ENCODE peak calls at places on chromosome 6, in four cellular contexts. N is A549, V is GM23338, Y is HepG2. T is an unnamed sample.

GRCh38 chr6:37155394-37156312 is 14.3 kb upstream of the PIM1 start:
- DNase-seq in N (no peak), V (no peak), Y (no peak), T (peak; percentile 56)

GRCh38 chr6:37036146-37036545 is 30.7 kb downstream of the FGD2 start:
- DNase-seq in N (no peak), V (peak; percentile 50), Y (no peak), T (no peak)

GRCh38 chr6:10478187-10479040 is 42.7 kb upstream of the GCNT2 start:
- DNase-seq in N (peak; percentile 54), V (peak; percentile 85), Y (peak; percentile 58), T (peak; percentile 64)

GRCh38 chr6:1491025-1491424 is 101.6 kb downstream of the FOXF2 start:
- DNase-seq in N (no peak), V (no peak), Y (no peak), T (no peak)

GRCh38 chr6:7269816-7270215 is 43.2 kb downstream of the SSR1 start:
- DNase-seq in N (no peak), V (no peak), Y (no peak), T (no peak)

GRCh38 chr6:159960485-159960884 is 8.4 kb upstream of the IGF2R start:
- DNase-seq in N (no peak), V (no peak), Y (no peak), T (no peak)

GRCh38 chr6:20953019-20953418 is 418.8 kb downstream of the CDKAL1 start:
- DNase-seq in N (no peak), V (peak; percentile 74), Y (no peak), T (no peak)

GRCh38 chr6:39130691-39131090 is 15.7 kb upstream of the SAYSD1 start:
- DNase-seq in N (no peak), V (no peak), Y (no peak), T (no peak)

GRCh38 chr6:114327074-114327473 is 15.7 kb downstream of the HS3ST5 start:
- DNase-seq in N (no peak), V (no peak), Y (peak; percentile 2), T (no peak)

GRCh38 chr6:136226027-136226673 is 24.0 kb downstream of the MTFR2 start:
- DNase-seq in N (peak; percentile 67), V (peak; percentile 67), Y (peak; percentile 59), T (peak; percentile 83)

GRCh38 chr6:166420351-166420750 is 37.6 kb upstream of the MPC1 start:
- DNase-seq in N (peak; percentile 52), V (no peak), Y (peak; percentile 86), T (peak; percentile 34)

GRCh38 chr6:45655630-45656422 is 278.1 kb upstream of the SUPT3H start:
- DNase-seq in N (peak; percentile 82), V (no peak), Y (no peak), T (no peak)

GRCh38 chr6:6758915-6759654 is 170.6 kb downstream of the LY86 start:
- DNase-seq in N (peak; percentile 21), V (peak; percentile 96), Y (peak; percentile 40), T (peak; percentile 78)

GRCh38 chr6:53466257-53466656 is 78.6 kb downstream of the GCLC start:
- DNase-seq in N (no peak), V (no peak), Y (no peak), T (no peak)

GRCh38 chr6:111663692-111664564 is 58.2 kb upstream of the TRAF3IP2 start:
- DNase-seq in N (no peak), V (peak; percentile 96), Y (no peak), T (peak; percentile 26)

GRCh38 chr6:19180348-19181073 is 656.7 kb upstream of the ID4 start:
- DNase-seq in N (no peak), V (no peak), Y (no peak), T (no peak)

GRCh38 chr6:169386431-169387057 is 132.9 kb upstream of the THBS2 start:
- DNase-seq in N (no peak), V (no peak), Y (no peak), T (no peak)

GRCh38 chr6:129312865-129313264 is 397.1 kb downstream of the ARHGAP18 start:
- DNase-seq in N (peak; percentile 10), V (no peak), Y (no peak), T (no peak)

GRCh38 chr6:15628499-15629131 is 34.2 kb downstream of the DTNBP1 start:
- DNase-seq in N (no peak), V (no peak), Y (no peak), T (no peak)

GRCh38 chr6:155880905-155881304 is 425.3 kb upstream of the NOX3 start:
- DNase-seq in N (no peak), V (no peak), Y (no peak), T (no peak)

GRCh38 chr6:7147051-7147671 is 39.4 kb downstream of the RREB1 start:
- DNase-seq in N (no peak), V (no peak), Y (no peak), T (peak; percentile 71)

GRCh38 chr6:5203571-5203970 is 57.2 kb downstream of the LYRM4 start:
- DNase-seq in N (no peak), V (no peak), Y (no peak), T (no peak)

GRCh38 chr6:32944265-32944664 is 3.4 kb upstream of the HLA-DMB start:
- DNase-seq in N (no peak), V (no peak), Y (no peak), T (no peak)

GRCh38 chr6:166942393-166943168 is 13.8 kb downstream of the RNASET2 start:
- DNase-seq in N (no peak), V (no peak), Y (no peak), T (peak; percentile 75)

GRCh38 chr6:27294409-27294808 is 17.7 kb downstream of the POM121L2 start:
- DNase-seq in N (peak; percentile 39), V (no peak), Y (no peak), T (no peak)

GRCh38 chr6:36351152-36351571 is 14.5 kb upstream of the BNIP5 start:
- DNase-seq in N (no peak), V (no peak), Y (no peak), T (peak; percentile 66)

GRCh38 chr6:142784344-142784743 is 160.6 kb downstream of the HIVEP2 start:
- DNase-seq in N (no peak), V (no peak), Y (no peak), T (no peak)

GRCh38 chr6:56335733-56336132 is 88.4 kb upstream of the COL21A1 start:
- DNase-seq in N (peak; percentile 37), V (no peak), Y (no peak), T (no peak)

GRCh38 chr6:106377061-106377540 is 16.6 kb downstream of the CRYBG1 start:
- DNase-seq in N (no peak), V (no peak), Y (no peak), T (no peak)

DNA sequence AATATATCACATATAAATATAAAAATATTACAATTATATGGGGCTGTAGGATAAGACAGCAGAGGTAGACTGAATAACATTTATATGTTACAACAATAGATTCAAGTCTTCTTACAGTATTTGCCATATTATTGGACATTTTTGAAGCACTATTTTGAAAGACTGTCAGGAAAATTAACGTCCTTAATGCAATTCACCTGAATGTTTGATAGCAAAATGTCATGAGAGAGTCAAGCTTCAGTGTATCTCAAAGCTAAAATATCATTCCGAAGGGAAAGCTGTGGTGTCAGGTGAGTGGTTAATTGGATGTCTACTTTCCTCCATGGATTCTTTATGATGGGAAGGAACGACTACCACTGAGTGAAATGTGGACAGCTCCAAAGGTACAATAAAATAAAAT is 1004.0 kb downstream of the HACE1 start:
- DNase-seq in N (no peak), V (no peak), Y (no peak), T (no peak)
- TF ChIP-seq REST in N (no peak), V (no peak), Y (no peak), T (no peak)

GRCh38 chr6:94367316-94367715 is 948.0 kb upstream of the EPHA7 start:
- DNase-seq in N (no peak), V (no peak), Y (no peak), T (no peak)

GRCh38 chr6:94362061-94362864 is 942.9 kb upstream of the EPHA7 start:
- DNase-seq in N (no peak), V (no peak), Y (no peak), T (no peak)

DNA sequence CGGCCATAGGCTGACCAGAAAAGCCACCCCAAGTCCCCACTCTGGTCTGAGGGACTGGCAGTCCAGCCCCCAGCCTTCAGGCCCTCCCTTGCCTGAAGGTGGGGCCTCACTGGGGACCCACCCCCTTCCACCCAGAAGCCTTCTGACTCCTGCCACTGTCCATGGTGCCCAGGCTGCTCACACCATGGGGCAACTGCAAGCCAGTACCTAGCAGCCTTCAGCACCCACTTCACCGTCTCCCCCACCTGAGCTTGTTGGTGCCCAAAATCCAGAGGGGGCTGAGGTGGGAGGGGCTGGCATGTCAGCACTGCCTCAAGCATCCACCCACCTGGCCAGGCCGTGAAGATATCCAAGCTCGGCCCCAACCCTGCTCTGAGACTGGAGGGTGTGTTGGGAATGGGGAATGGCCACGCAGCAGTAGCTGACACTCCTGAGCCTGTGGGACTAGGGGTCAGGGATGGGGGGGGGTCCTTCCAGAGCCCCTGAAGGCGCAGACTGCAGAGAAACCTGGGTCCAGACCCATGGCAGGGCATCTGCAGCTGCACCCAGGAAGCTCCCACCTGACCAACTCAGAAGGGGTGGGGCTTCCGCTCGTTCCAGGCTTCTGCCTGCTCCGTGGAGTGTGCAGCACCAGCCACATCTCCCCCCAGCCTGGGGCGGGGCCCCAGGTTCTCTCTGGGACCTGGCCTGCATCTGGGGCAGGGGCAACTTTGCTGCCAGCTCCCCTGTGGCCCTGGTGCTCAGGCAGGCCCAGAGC is 942.1 kb upstream of the EPHA7 start:
- DNase-seq in N (no peak), V (no peak), Y (no peak), T (no peak)
- TF ChIP-seq REST in N (peak; percentile 34), V (peak; percentile 59), Y (no peak), T (no peak)

GRCh38 chr6:43054206-43054943 is 724 bp upstream of the CUL7 start:
- DNase-seq in N (no peak), V (peak; percentile 31), Y (no peak), T (no peak)

GRCh38 chr6:43055966-43056365 is 2.3 kb upstream of the CUL7 start:
- DNase-seq in N (no peak), V (no peak), Y (no peak), T (no peak)

GRCh38 chr6:43052842-43053544 is 658 bp downstream of the CUL7 start:
- DNase-seq in N (peak; percentile 17), V (peak; percentile 57), Y (no peak), T (no peak)

GRCh38 chr6:43052225-43052841 is 1.3 kb downstream of the CUL7 start:
- DNase-seq in N (no peak), V (no peak), Y (no peak), T (no peak)

GRCh38 chr6:43053545-43054205 is at the start of gene CUL7:
- DNase-seq in N (peak; percentile 89), V (peak; percentile 98), Y (peak; percentile 91), T (peak; percentile 96)
- TF ChIP-seq REST in N (no peak), V (peak; percentile 11), Y (no peak), T (peak; percentile 92)

GRCh38 chr6:89485320-89485719 is 52.4 kb downstream of the ANKRD6 start:
- DNase-seq in N (no peak), V (no peak), Y (no peak), T (no peak)

GRCh38 chr6:89489078-89489477 is 56.1 kb downstream of the ANKRD6 start:
- DNase-seq in N (no peak), V (no peak), Y (no peak), T (no peak)

GRCh38 chr6:89487864-89488263 is 54.9 kb downstream of the ANKRD6 start:
- DNase-seq in N (no peak), V (no peak), Y (no peak), T (no peak)

GRCh38 chr6:89492025-89492640 is 59.2 kb downstream of the ANKRD6 start:
- DNase-seq in N (no peak), V (peak; percentile 45), Y (no peak), T (no peak)

GRCh38 chr6:89488438-89488837 is 55.5 kb downstream of the ANKRD6 start:
- DNase-seq in N (no peak), V (no peak), Y (no peak), T (no peak)
- TF ChIP-seq REST in N (peak; percentile 34), V (no peak), Y (no peak), T (no peak)

T was measured in K562.